ENCODE peak calls at places on chromosome 3, in ten cellular contexts. I is activated T-cell treated with anti-CD3 and anti-CD28 coated beads for 1 hour; X is HFF-Myc; O is stimulated activated naive CD4-positive, alpha-beta T cell; N is germinal center; G is CD8-positive, alpha-beta memory T cell; J is naive thymus-derived CD4-positive, alpha-beta T cell; B is left lung; Z is NCI-H446; W is dorsolateral prefrontal cortex. L is an unnamed sample.

GRCh38 chr3:38392604-38393163 is 46.1 kb downstream of the XYLB start:
- DNase-seq in I (no peak), X (no peak), O (no peak), N (no peak), G (no peak), J (no peak), B (no peak), Z (no peak), W (no peak), L (no peak)

GRCh38 chr3:31402118-31402517 is 130.6 kb upstream of the STT3B start:
- DNase-seq in I (no peak), X (no peak), O (no peak), N (no peak), G (no peak), J (no peak), B (no peak), Z (no peak), W (no peak), L (no peak)

GRCh38 chr3:86948840-86949239 is 42.1 kb downstream of the VGLL3 start:
- DNase-seq in I (no peak), X (no peak), O (no peak), N (no peak), G (no peak), J (no peak), B (no peak), Z (no peak), W (no peak), L (no peak)

GRCh38 chr3:63232764-63233396 is 45.2 kb upstream of the SYNPR start:
- DNase-seq in I (no peak), X (no peak), O (no peak), N (no peak), G (no peak), J (no peak), B (no peak), Z (no peak), W (no peak), L (no peak)

GRCh38 chr3:180457238-180457637 is 144.7 kb upstream of the TTC14 start:
- DNase-seq in I (no peak), X (no peak), O (no peak), N (no peak), G (no peak), J (no peak), B (no peak), Z (no peak), W (no peak), L (no peak)

GRCh38 chr3:31356941-31357340 is 175.8 kb upstream of the STT3B start:
- DNase-seq in I (no peak), X (no peak), O (no peak), N (no peak), G (no peak), J (no peak), B (peak), Z (no peak), W (no peak), L (no peak)

GRCh38 chr3:139121513-139122220 is 77.0 kb upstream of the PRR23C start:
- DNase-seq in I (no peak), X (no peak), O (no peak), N (no peak), G (no peak), J (no peak), B (no peak), Z (no peak), W (no peak), L (no peak)

GRCh38 chr3:10702961-10703740 is 112.9 kb upstream of the SLC6A11 start:
- DNase-seq in I (no peak), X (no peak), O (no peak), N (peak), G (no peak), J (no peak), B (no peak), Z (no peak), W (peak), L (peak)

GRCh38 chr3:195537995-195538394 is 5.1 kb downstream of the PPP1R2 start:
- DNase-seq in I (no peak), X (no peak), O (peak), N (peak), G (peak), J (peak), B (no peak), Z (no peak), W (no peak), L (no peak)

GRCh38 chr3:155745795-155746550 is 1.1 kb upstream of the PLCH1 start:
- DNase-seq in I (no peak), X (no peak), O (no peak), N (no peak), G (no peak), J (peak), B (peak), Z (no peak), W (no peak), L (peak)

GRCh38 chr3:135987647-135988046 is 22.1 kb downstream of the PPP2R3A start:
- DNase-seq in I (no peak), X (no peak), O (no peak), N (no peak), G (no peak), J (no peak), B (no peak), Z (no peak), W (no peak), L (no peak)

GRCh38 chr3:127614928-127615592 is 13.9 kb upstream of the PODXL2 start:
- DNase-seq in I (no peak), X (no peak), O (no peak), N (no peak), G (no peak), J (no peak), B (no peak), Z (no peak), W (no peak), L (no peak)

GRCh38 chr3:57226156-57226555 is 1.4 kb upstream of the APPL1 start:
- DNase-seq in I (no peak), X (no peak), O (no peak), N (no peak), G (no peak), J (no peak), B (no peak), Z (no peak), W (no peak), L (no peak)

GRCh38 chr3:125525153-125525552 is 5.2 kb upstream of the SNX4 start:
- DNase-seq in I (no peak), X (no peak), O (no peak), N (no peak), G (no peak), J (no peak), B (no peak), Z (no peak), W (no peak), L (no peak)

GRCh38 chr3:69294014-69294771 is 91.7 kb downstream of the FRMD4B start:
- DNase-seq in I (no peak), X (no peak), O (no peak), N (no peak), G (no peak), J (no peak), B (no peak), Z (no peak), W (no peak), L (no peak)

GRCh38 chr3:61877359-61877770 is 316.0 kb downstream of the PTPRG start:
- DNase-seq in I (no peak), X (no peak), O (no peak), N (no peak), G (no peak), J (no peak), B (no peak), Z (no peak), W (no peak), L (no peak)

GRCh38 chr3:5144316-5144994 is 22.4 kb downstream of the ARL8B start:
- DNase-seq in I (no peak), X (no peak), O (no peak), N (no peak), G (no peak), J (no peak), B (no peak), Z (no peak), W (no peak), L (no peak)

GRCh38 chr3:67783281-67784250 is 129.2 kb upstream of the SUCLG2 start:
- DNase-seq in I (no peak), X (no peak), O (no peak), N (no peak), G (no peak), J (no peak), B (no peak), Z (no peak), W (no peak), L (no peak)

GRCh38 chr3:178325330-178325729 is 210.9 kb upstream of the KCNMB2 start:
- DNase-seq in I (no peak), X (no peak), O (no peak), N (no peak), G (no peak), J (no peak), B (no peak), Z (no peak), W (no peak), L (no peak)

GRCh38 chr3:136194409-136195257 is 1.5 kb downstream of the MSL2 start:
- DNase-seq in I (peak), X (no peak), O (peak), N (peak), G (peak), J (peak), B (peak), Z (no peak), W (no peak), L (peak)

GRCh38 chr3:190366145-190366544 is 21.8 kb upstream of the CLDN16 start:
- DNase-seq in I (no peak), X (no peak), O (no peak), N (no peak), G (no peak), J (no peak), B (no peak), Z (no peak), W (no peak), L (no peak)

GRCh38 chr3:66386925-66387650 is 113.7 kb downstream of the LRIG1 start:
- DNase-seq in I (no peak), X (no peak), O (no peak), N (peak), G (no peak), J (no peak), B (no peak), Z (no peak), W (no peak), L (peak)

GRCh38 chr3:12370758-12371157 is 81.9 kb downstream of the PPARG start:
- DNase-seq in I (no peak), X (peak), O (no peak), N (no peak), G (no peak), J (no peak), B (no peak), Z (no peak), W (no peak), L (no peak)

GRCh38 chr3:177452487-177452886 is 255.2 kb upstream of the TBL1XR1 start:
- DNase-seq in I (no peak), X (no peak), O (no peak), N (no peak), G (no peak), J (no peak), B (no peak), Z (no peak), W (no peak), L (no peak)

GRCh38 chr3:155424041-155424605 is 130.6 kb upstream of the STRIT1 start:
- DNase-seq in I (no peak), X (no peak), O (no peak), N (peak), G (no peak), J (no peak), B (no peak), Z (no peak), W (no peak), L (no peak)

GRCh38 chr3:169264711-169265110 is 398.8 kb downstream of the MECOM start:
- DNase-seq in I (no peak), X (no peak), O (no peak), N (no peak), G (no peak), J (no peak), B (no peak), Z (peak), W (no peak), L (no peak)

GRCh38 chr3:80770106-80771079 is 991.1 kb downstream of the GBE1 start:
- DNase-seq in I (no peak), X (no peak), O (no peak), N (no peak), G (no peak), J (no peak), B (peak), Z (no peak), W (no peak), L (peak)

GRCh38 chr3:52731590-52731989 is 25.7 kb downstream of the SPCS1 start:
- DNase-seq in I (no peak), X (no peak), O (no peak), N (no peak), G (no peak), J (no peak), B (no peak), Z (no peak), W (no peak), L (no peak)

GRCh38 chr3:42421818-42422796 is 11.7 kb upstream of the LYZL4 start:
- DNase-seq in I (no peak), X (no peak), O (no peak), N (no peak), G (no peak), J (no peak), B (no peak), Z (no peak), W (no peak), L (no peak)

GRCh38 chr3:154684440-154684839 is 254.4 kb upstream of the GPR149 start:
- DNase-seq in I (no peak), X (no peak), O (no peak), N (no peak), G (no peak), J (no peak), B (no peak), Z (no peak), W (no peak), L (peak)

GRCh38 chr3:72255736-72256559 is 471.0 kb upstream of the PROK2 start:
- DNase-seq in I (peak), X (no peak), O (peak), N (peak), G (peak), J (peak), B (no peak), Z (no peak), W (no peak), L (no peak)

GRCh38 chr3:126983653-126984390 is 907 bp downstream of the PLXNA1 start:
- DNase-seq in I (peak), X (no peak), O (no peak), N (no peak), G (no peak), J (peak), B (peak), Z (no peak), W (no peak), L (peak)

GRCh38 chr3:162719684-162720341 is 1223.2 kb downstream of the OTOL1 start:
- DNase-seq in I (no peak), X (peak), O (no peak), N (no peak), G (no peak), J (no peak), B (no peak), Z (no peak), W (no peak), L (no peak)

GRCh38 chr3:172546105-172546504 is 22.9 kb upstream of the TNFSF10 start:
- DNase-seq in I (no peak), X (no peak), O (no peak), N (no peak), G (no peak), J (no peak), B (no peak), Z (no peak), W (no peak), L (no peak)

GRCh38 chr3:15223684-15224575 is 17.9 kb downstream of the CAPN7 start:
- DNase-seq in I (no peak), X (no peak), O (no peak), N (no peak), G (no peak), J (no peak), B (no peak), Z (no peak), W (no peak), L (no peak)

GRCh38 chr3:111785034-111785433 is 74.0 kb upstream of the PHLDB2 start:
- DNase-seq in I (no peak), X (no peak), O (no peak), N (no peak), G (no peak), J (no peak), B (no peak), Z (no peak), W (no peak), L (no peak)

GRCh38 chr3:133943639-133944131 is 48.0 kb upstream of the RAB6B start:
- DNase-seq in I (no peak), X (no peak), O (no peak), N (no peak), G (no peak), J (no peak), B (no peak), Z (no peak), W (no peak), L (no peak)

GRCh38 chr3:52193059-52193458 is 4.9 kb upstream of the ALAS1 start:
- DNase-seq in I (no peak), X (no peak), O (no peak), N (no peak), G (no peak), J (no peak), B (peak), Z (no peak), W (no peak), L (no peak)